ENCODE peak calls at places on chromosomes 13 and 19, in seven cellular contexts. O, G, L, Q, Z, D and Y are unnamed samples.

GRCh38 chr19:681029-681626 is 4.9 kb downstream of the FSTL3 start:
- DNase-seq in G (no peak), L (no peak), D (no peak), Q (peak), O (peak), Z (peak), Y (no peak)

GRCh38 chr19:31066385-31066784 is 282.9 kb downstream of the TSHZ3 start:
- DNase-seq in G (no peak), Z (no peak), Q (no peak), L (peak), O (no peak), D (no peak), Y (no peak)

GRCh38 chr13:75196112-75196855 is 285.7 kb downstream of the TBC1D4 start:
- DNase-seq in G (no peak), O (no peak), Z (no peak), D (peak), L (peak), Q (no peak), Y (no peak)

GRCh38 chr19:16367269-16367683 is 42.6 kb downstream of the KLF2 start:
- DNase-seq in Q (peak), Z (no peak), D (no peak), L (no peak), O (peak), G (no peak), Y (no peak)

GRCh38 chr19:45253396-45254027 is 2.4 kb downstream of the MARK4 start:
- DNase-seq in Z (no peak), L (peak), D (no peak), Q (no peak), G (no peak), O (no peak), Y (no peak)

GRCh38 chr19:12937243-12938053 is 961 bp upstream of the CALR start:
- DNase-seq in L (no peak), Z (no peak), G (no peak), D (no peak), Q (no peak), O (no peak), Y (peak)

GRCh38 chr19:1018932-1019615 is 1.8 kb downstream of the TMEM259 start:
- DNase-seq in Z (no peak), L (no peak), O (no peak), G (no peak), Q (no peak), D (no peak), Y (no peak)

GRCh38 chr19:3441089-3441985 is 39.0 kb downstream of the SMIM24 start:
- DNase-seq in Q (no peak), Z (no peak), O (no peak), L (no peak), G (no peak), D (no peak), Y (no peak)

GRCh38 chr19:34489175-34489574 is 7.6 kb downstream of the WTIP start:
- DNase-seq in L (no peak), O (no peak), G (no peak), D (no peak), Q (no peak), Z (no peak), Y (no peak)

GRCh38 chr13:111046590-111047141 is 68.4 kb upstream of the ARHGEF7 start:
- DNase-seq in D (no peak), L (peak), O (no peak), Q (no peak), Z (no peak), G (no peak), Y (no peak)

GRCh38 chr13:60645552-60646138 is 248.6 kb downstream of the TDRD3 start:
- DNase-seq in Q (no peak), G (no peak), L (no peak), D (no peak), Z (no peak), O (no peak), Y (no peak)

GRCh38 chr13:33205224-33205623 is 80.3 kb downstream of the STARD13 start:
- DNase-seq in O (no peak), Z (no peak), D (no peak), G (no peak), Q (no peak), L (no peak), Y (no peak)

GRCh38 chr19:46426506-46427162 is 2.1 kb downstream of the PNMA8C start:
- DNase-seq in D (peak), G (peak), Z (no peak), O (no peak), L (peak), Q (peak), Y (peak)

GRCh38 chr13:107937841-107938240 is 277.5 kb downstream of the LIG4 start:
- DNase-seq in G (no peak), Q (no peak), O (no peak), Z (no peak), D (no peak), L (no peak), Y (no peak)

GRCh38 chr13:23159587-23160240 is 21.1 kb upstream of the SGCG start:
- DNase-seq in Q (no peak), O (no peak), G (peak), L (no peak), Z (no peak), D (no peak), Y (no peak)

GRCh38 chr13:25177012-25177411 is 4.9 kb upstream of the AMER2 start:
- DNase-seq in G (no peak), O (no peak), L (no peak), D (peak), Q (no peak), Z (no peak), Y (no peak)

GRCh38 chr13:80297094-80297493 is 43.8 kb downstream of the SPRY2 start:
- DNase-seq in L (no peak), G (no peak), Q (no peak), Z (no peak), O (no peak), D (no peak), Y (no peak)

GRCh38 chr19:10624585-10624984 is 768 bp upstream of the SLC44A2 start:
- DNase-seq in G (no peak), L (no peak), Q (no peak), Z (no peak), O (no peak), D (no peak), Y (no peak)

GRCh38 chr13:112648966-112649690 is 40.7 kb upstream of the ATP11A start:
- DNase-seq in O (no peak), Q (no peak), L (no peak), G (peak), D (no peak), Z (no peak), Y (no peak)

GRCh38 chr19:8396563-8397203 is 6.5 kb downstream of the RAB11B start:
- DNase-seq in Z (peak), D (peak), O (peak), G (peak), Q (peak), L (peak), Y (no peak)

GRCh38 chr19:55454787-55455243 is 6.6 kb downstream of the ISOC2 start:
- DNase-seq in L (peak), D (peak), O (peak), Z (no peak), Q (peak), G (no peak), Y (no peak)

GRCh38 chr13:53341144-53341510 is 312.5 kb downstream of the OLFM4 start:
- DNase-seq in Z (no peak), D (no peak), O (no peak), L (no peak), G (no peak), Q (no peak), Y (no peak)

GRCh38 chr13:50130686-50131051 is 115.4 kb downstream of the KCNRG start:
- DNase-seq in Z (no peak), O (peak), L (peak), G (peak), D (no peak), Q (peak), Y (no peak)

GRCh38 chr19:27744926-27745844 is 1467.8 kb downstream of the UQCRFS1 start:
- DNase-seq in D (peak), G (peak), L (no peak), Z (no peak), O (no peak), Q (no peak), Y (no peak)

GRCh38 chr13:33079960-33080359 is 63.7 kb downstream of the KL start:
- DNase-seq in Q (no peak), G (no peak), L (no peak), D (no peak), Z (no peak), O (no peak), Y (no peak)